ENCODE peak calls at places on chromosomes 5 and 9, in seven cellular contexts. W is H9, L is IMR-90, E is mesenchymal stem cell, K is H1, A is neuronal stem cell, P is trophoblast cell. N is an unnamed sample.

GRCh38 chr5:5387192-5387591 is 35.3 kb upstream of the ICE1 start:
- DNase-seq in A (no peak), P (peak), W (no peak), L (no peak), K (no peak), E (no peak), N (no peak)

GRCh38 chr5:10607023-10607665 is 43.3 kb downstream of the ANKRD33B start:
- DNase-seq in A (no peak), P (no peak), W (peak), K (no peak), E (peak), L (peak), N (no peak)

GRCh38 chr5:52878671-52879070 is 91.0 kb downstream of the ITGA1 start:
- DNase-seq in W (no peak), K (no peak), P (no peak), A (no peak), L (peak), E (peak), N (no peak)

GRCh38 chr9:88745281-88746001 is 210.5 kb downstream of the NXNL2 start:
- DNase-seq in W (no peak), L (peak), P (no peak), K (no peak), E (peak), A (no peak), N (no peak)

GRCh38 chr9:136631038-136632000 is 31.4 kb upstream of the EGFL7 start:
- DNase-seq in E (peak), P (peak), A (peak), W (peak), K (peak), L (peak), N (peak)

GRCh38 chr5:96322217-96322616 is 110.8 kb downstream of the PCSK1 start:
- DNase-seq in E (no peak), W (no peak), P (no peak), L (no peak), K (no peak), A (no peak), N (peak)

GRCh38 chr5:142871880-142872200 is 101.7 kb downstream of the ARHGAP26 start:
- DNase-seq in P (no peak), K (no peak), L (peak), E (no peak), A (no peak), W (no peak), N (no peak)

GRCh38 chr9:91678807-91679206 is 255.2 kb upstream of the NFIL3 start:
- DNase-seq in E (no peak), K (no peak), P (peak), W (no peak), L (no peak), A (no peak), N (peak)

GRCh38 chr5:94329115-94329514 is 289.3 kb downstream of the KIAA0825 start:
- DNase-seq in A (no peak), W (no peak), L (no peak), K (no peak), E (peak), P (no peak), N (peak)

GRCh38 chr5:125140220-125140619 is 393.8 kb upstream of the ZNF608 start:
- DNase-seq in K (no peak), A (no peak), E (peak), W (no peak), P (no peak), L (peak), N (no peak)

GRCh38 chr9:37295796-37296195 is 126.7 kb upstream of the GRHPR start:
- DNase-seq in P (no peak), W (no peak), A (no peak), K (no peak), E (no peak), L (no peak), N (peak)

GRCh38 chr5:132759114-132760042 is 12.2 kb downstream of the CCNI2 start:
- DNase-seq in E (no peak), P (peak), A (no peak), W (no peak), L (no peak), K (peak), N (peak)
- H2BK5ac ChIP-seq in E (no peak), P (peak), A (no peak), W (no peak), L (no peak), K (no peak), N (no peak)

GRCh38 chr5:145553177-145553576 is 282.0 kb downstream of the PRELID2 start:
- DNase-seq in E (no peak), W (no peak), P (no peak), A (no peak), L (no peak), K (no peak), N (no peak)
- H3K4ac ChIP-seq in E (no peak), W (no peak), P (no peak), A (no peak), L (no peak), K (no peak), N (no peak)

DNA sequence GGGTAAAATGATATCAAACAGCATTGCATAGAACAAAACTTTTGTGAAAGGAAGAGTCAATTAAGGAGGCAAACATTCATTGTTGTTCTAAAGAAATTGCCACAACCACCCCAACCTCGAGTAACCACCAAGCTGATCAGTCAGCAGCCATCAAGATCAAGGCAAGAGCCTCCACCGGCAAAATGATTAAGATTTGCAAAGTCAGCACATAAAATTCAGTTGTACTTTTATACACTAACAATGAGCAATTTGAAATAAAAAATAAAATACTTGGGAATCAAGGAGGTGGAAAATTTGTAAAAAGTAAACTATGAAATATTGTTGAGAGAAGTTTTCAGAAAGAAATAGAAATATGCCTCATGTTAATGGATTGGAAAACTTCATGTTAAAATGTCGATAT is 1118.5 kb downstream of the PTPRD start:
- DNase-seq in P (no peak), K (no peak), L (no peak), A (no peak), E (no peak), W (no peak), N (no peak)
- H2BK5ac ChIP-seq in P (no peak), K (no peak), L (no peak), A (no peak), E (no peak), W (no peak), N (no peak)

DNA sequence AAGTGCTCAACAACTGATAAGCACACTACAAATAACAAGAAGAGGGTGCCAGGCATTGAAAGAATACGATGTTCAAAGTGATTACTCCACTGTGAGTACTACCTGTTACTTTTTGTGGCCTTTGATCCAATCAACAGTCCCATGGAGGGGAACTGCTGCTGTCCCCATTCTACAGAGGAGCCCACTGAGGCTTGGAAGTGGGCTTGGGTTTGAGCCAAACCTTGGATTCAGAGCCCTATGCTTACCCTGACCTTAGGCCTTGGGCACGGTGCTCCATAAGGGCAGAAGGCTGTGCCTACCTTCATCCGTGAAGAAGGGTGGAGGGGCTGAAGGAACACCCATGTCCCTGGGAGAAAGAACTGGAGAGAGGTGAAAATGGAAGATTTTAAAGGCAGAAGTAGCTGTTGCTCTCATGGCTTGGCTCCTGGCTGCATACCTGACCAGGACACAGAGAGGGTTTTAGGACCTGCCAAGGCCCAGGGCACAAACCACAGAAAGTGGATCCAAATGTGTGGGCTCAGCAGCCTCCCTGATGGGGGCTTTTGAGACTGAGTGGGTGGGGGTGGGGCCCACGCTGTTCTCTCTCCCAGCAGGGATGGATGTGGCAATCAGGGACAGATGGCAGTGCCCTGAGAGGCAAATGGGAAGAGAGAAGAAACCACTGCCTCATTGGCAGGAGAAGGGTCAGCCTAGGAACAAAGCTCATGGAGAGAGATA is 34.7 kb upstream of the TIFAB start:
- DNase-seq in K (no peak), P (no peak), W (no peak), L (no peak), E (no peak), A (no peak), N (no peak)
- H3K4ac ChIP-seq in K (no peak), P (no peak), W (no peak), L (no peak), E (no peak), A (no peak), N (no peak)

GRCh38 chr5:58972301-58972700 is 389.4 kb downstream of the RAB3C start:
- DNase-seq in W (no peak), L (peak), P (peak), A (no peak), E (peak), K (no peak), N (no peak)

GRCh38 chr5:58974601-58975000 is 391.7 kb downstream of the RAB3C start:
- DNase-seq in P (no peak), E (no peak), A (no peak), L (no peak), W (no peak), K (no peak), N (no peak)

GRCh38 chr5:58969795-58970194 is 386.9 kb downstream of the RAB3C start:
- DNase-seq in P (no peak), W (no peak), A (no peak), L (no peak), E (no peak), K (no peak), N (no peak)

GRCh38 chr5:58969253-58969652 is 386.4 kb downstream of the RAB3C start:
- DNase-seq in E (no peak), K (no peak), L (no peak), A (no peak), P (no peak), W (no peak), N (no peak)

DNA sequence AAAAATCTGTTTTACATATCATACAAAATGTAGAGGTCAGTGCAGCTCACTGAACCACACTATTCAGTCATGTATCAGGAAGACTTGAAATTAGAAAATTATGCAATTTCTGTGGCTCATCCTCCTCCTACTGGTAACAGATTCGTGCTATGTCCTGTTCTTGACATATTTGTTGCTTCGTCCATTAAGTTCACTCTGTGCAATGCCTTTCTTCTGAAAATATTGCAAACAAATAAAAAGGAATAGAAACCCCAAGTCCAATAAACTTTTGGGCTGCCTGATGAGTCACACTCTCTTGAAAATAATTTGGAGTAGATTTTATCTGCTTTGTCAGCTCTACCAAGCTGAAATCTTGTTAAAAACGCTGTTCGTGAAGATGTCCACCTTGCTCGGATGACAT is 391.2 kb downstream of the RAB3C start:
- DNase-seq in L (no peak), W (no peak), A (no peak), E (no peak), P (peak), K (no peak), N (no peak)
- H2BK5ac ChIP-seq in L (no peak), W (no peak), A (no peak), E (no peak), P (no peak), K (no peak), N (no peak)

GRCh38 chr5:174139623-174140022 is 94.1 kb downstream of the NSG2 start:
- DNase-seq in E (no peak), K (no peak), W (no peak), P (no peak), A (no peak), L (no peak), N (no peak)

GRCh38 chr5:174140452-174140851 is 94.9 kb downstream of the NSG2 start:
- DNase-seq in P (no peak), K (no peak), E (no peak), W (no peak), L (no peak), A (no peak), N (peak)

GRCh38 chr5:174134545-174134944 is 89.0 kb downstream of the NSG2 start:
- DNase-seq in P (no peak), E (no peak), K (no peak), A (no peak), L (no peak), W (no peak), N (no peak)
- H3K4ac ChIP-seq in P (no peak), E (no peak), K (no peak), A (no peak), L (no peak), W (no peak), N (no peak)

GRCh38 chr9:126228779-126229444 is 97.7 kb upstream of the MVB12B start:
- DNase-seq in K (peak), A (peak), W (peak), L (peak), E (peak), P (peak), N (peak)
- H2BK5ac ChIP-seq in K (no peak), A (no peak), W (no peak), L (no peak), E (no peak), P (no peak), N (no peak)

DNA sequence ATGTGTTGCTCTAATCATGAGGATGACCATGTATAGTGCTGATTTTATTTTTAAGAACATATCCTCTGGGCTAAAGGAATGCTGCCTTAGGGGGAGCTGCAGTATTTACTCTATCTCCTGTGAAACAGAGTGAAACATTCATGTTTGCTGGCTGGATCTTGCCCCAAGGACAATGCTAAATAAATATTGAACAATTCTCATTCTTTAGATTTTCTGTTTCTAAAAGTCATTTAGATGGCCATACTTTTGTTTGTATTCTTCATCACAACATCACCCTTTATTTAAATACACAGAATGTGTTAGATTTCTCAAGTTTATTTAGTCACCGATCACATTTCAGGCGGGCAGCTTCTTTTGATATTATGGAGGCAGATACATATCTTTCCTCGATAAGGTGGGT is 103.3 kb downstream of the ARHGEF28 start:
- DNase-seq in P (peak), L (peak), W (no peak), E (no peak), K (no peak), A (no peak), N (no peak)
- H3K4ac ChIP-seq in P (no peak), L (no peak), W (no peak), E (no peak), K (no peak), A (no peak), N (no peak)

DNA sequence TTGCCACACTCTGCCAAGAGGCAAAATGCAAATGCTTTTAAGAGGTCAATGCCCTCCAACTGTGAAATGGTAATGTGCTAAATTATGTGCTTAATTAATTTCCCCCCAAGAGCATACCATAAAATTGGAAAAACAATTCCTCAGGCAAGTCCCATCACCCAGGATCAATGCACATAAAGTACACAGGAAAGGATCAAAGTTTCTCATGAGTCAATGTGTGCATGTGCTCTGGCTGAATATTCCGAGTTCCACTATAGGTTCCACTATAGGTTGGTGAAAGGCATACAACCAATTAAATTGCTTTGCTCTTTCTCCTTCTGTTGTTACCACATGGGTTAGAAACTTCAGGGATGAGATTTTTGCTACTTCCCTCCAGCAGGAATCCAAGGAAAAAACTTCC is 87.1 kb downstream of the RGS7BP start:
- DNase-seq in L (no peak), E (no peak), P (no peak), A (no peak), K (no peak), W (no peak), N (no peak)
- H2BK5ac ChIP-seq in L (no peak), E (no peak), P (no peak), A (no peak), K (no peak), W (no peak), N (no peak)

N was measured in mesendoderm.